ENCODE peak calls at places on chromosomes 7 and 10, in seven cellular contexts. One of them, this sample, is unnamed.

GRCh38 chr10:27514243-27514642 is 10.1 kb downstream of the RAB18 start:
- DNase-seq in foreskin fibroblast: no peak
- DNase-seq in thoracic aorta: no peak
- DNase-seq in endothelial cell: no peak
- DNase-seq in A673: no peak
- DNase-seq in brain microvascular endothelial cell: no peak
- DNase-seq in fibroblast of mammary gland: no peak
- DNase-seq in this sample: no peak

GRCh38 chr7:112995091-112995824 is 91.4 kb downstream of the GPR85 start:
- DNase-seq in brain microvascular endothelial cell: peak; percentile 87
- DNase-seq in thoracic aorta: no peak
- DNase-seq in A673: no peak
- DNase-seq in fibroblast of mammary gland: peak; percentile 81
- DNase-seq in foreskin fibroblast: peak; percentile 78
- DNase-seq in endothelial cell: no peak
- DNase-seq in this sample: peak; percentile 2

GRCh38 chr10:100748251-100749058 is 3.1 kb downstream of the PAX2 start:
- DNase-seq in thoracic aorta: no peak
- DNase-seq in endothelial cell: no peak
- DNase-seq in fibroblast of mammary gland: no peak
- DNase-seq in brain microvascular endothelial cell: no peak
- DNase-seq in foreskin fibroblast: no peak
- DNase-seq in A673: no peak
- DNase-seq in this sample: no peak

GRCh38 chr7:151133986-151134742 is 33.3 kb downstream of the GBX1 start:
- DNase-seq in endothelial cell: no peak
- DNase-seq in foreskin fibroblast: no peak
- DNase-seq in fibroblast of mammary gland: no peak
- DNase-seq in thoracic aorta: no peak
- DNase-seq in brain microvascular endothelial cell: no peak
- DNase-seq in A673: no peak
- DNase-seq in this sample: no peak

GRCh38 chr7:131745645-131746248 is 189.3 kb upstream of the PODXL start:
- DNase-seq in brain microvascular endothelial cell: peak; percentile 56
- DNase-seq in fibroblast of mammary gland: peak; percentile 21
- DNase-seq in foreskin fibroblast: peak; percentile 55
- DNase-seq in thoracic aorta: no peak
- DNase-seq in A673: peak; percentile 63
- DNase-seq in endothelial cell: peak; percentile 76
- DNase-seq in this sample: peak; percentile 5

GRCh38 chr10:16105082-16105481 is 244.8 kb upstream of the MINDY3 start:
- DNase-seq in foreskin fibroblast: no peak
- DNase-seq in brain microvascular endothelial cell: no peak
- DNase-seq in fibroblast of mammary gland: peak; percentile 0
- DNase-seq in A673: no peak
- DNase-seq in thoracic aorta: no peak
- DNase-seq in endothelial cell: no peak
- DNase-seq in this sample: no peak

GRCh38 chr10:97853006-97853405 is 3.4 kb downstream of the GOLGA7B start:
- DNase-seq in foreskin fibroblast: no peak
- DNase-seq in fibroblast of mammary gland: no peak
- DNase-seq in endothelial cell: no peak
- DNase-seq in brain microvascular endothelial cell: no peak
- DNase-seq in A673: no peak
- DNase-seq in thoracic aorta: no peak
- DNase-seq in this sample: no peak

GRCh38 chr10:115566867-115567266 is 473.7 kb downstream of the ATRNL1 start:
- DNase-seq in brain microvascular endothelial cell: no peak
- DNase-seq in foreskin fibroblast: no peak
- DNase-seq in endothelial cell: no peak
- DNase-seq in fibroblast of mammary gland: no peak
- DNase-seq in thoracic aorta: no peak
- DNase-seq in A673: no peak
- DNase-seq in this sample: no peak

GRCh38 chr10:133355991-133356390 is 1.8 kb downstream of the FUOM start:
- DNase-seq in thoracic aorta: no peak
- DNase-seq in A673: no peak
- DNase-seq in fibroblast of mammary gland: no peak
- DNase-seq in foreskin fibroblast: no peak
- DNase-seq in brain microvascular endothelial cell: no peak
- DNase-seq in endothelial cell: no peak
- DNase-seq in this sample: no peak

GRCh38 chr10:130472236-130472635 is 336.0 kb downstream of the GLRX3 start:
- DNase-seq in foreskin fibroblast: no peak
- DNase-seq in endothelial cell: no peak
- DNase-seq in fibroblast of mammary gland: no peak
- DNase-seq in A673: no peak
- DNase-seq in thoracic aorta: no peak
- DNase-seq in brain microvascular endothelial cell: no peak
- DNase-seq in this sample: no peak

GRCh38 chr7:158394936-158395335 is 192.7 kb downstream of the PTPRN2 start:
- DNase-seq in A673: no peak
- DNase-seq in endothelial cell: no peak
- DNase-seq in fibroblast of mammary gland: no peak
- DNase-seq in brain microvascular endothelial cell: no peak
- DNase-seq in thoracic aorta: no peak
- DNase-seq in foreskin fibroblast: no peak
- DNase-seq in this sample: no peak

GRCh38 chr7:644381-645305 is 81.9 kb upstream of the DNAAF5 start:
- DNase-seq in endothelial cell: no peak
- DNase-seq in A673: no peak
- DNase-seq in brain microvascular endothelial cell: peak; percentile 27
- DNase-seq in fibroblast of mammary gland: no peak
- DNase-seq in thoracic aorta: no peak
- DNase-seq in foreskin fibroblast: no peak
- DNase-seq in this sample: no peak

GRCh38 chr10:15879058-15879457 is 18.8 kb upstream of the MINDY3 start:
- DNase-seq in brain microvascular endothelial cell: peak; percentile 27
- DNase-seq in A673: peak; percentile 71
- DNase-seq in foreskin fibroblast: peak; percentile 59
- DNase-seq in fibroblast of mammary gland: peak; percentile 58
- DNase-seq in endothelial cell: no peak
- DNase-seq in thoracic aorta: no peak
- DNase-seq in this sample: no peak

GRCh38 chr10:101568054-101568745 is 19.9 kb downstream of the POLL start:
- DNase-seq in fibroblast of mammary gland: no peak
- DNase-seq in foreskin fibroblast: no peak
- DNase-seq in brain microvascular endothelial cell: no peak
- DNase-seq in thoracic aorta: no peak
- DNase-seq in endothelial cell: no peak
- DNase-seq in A673: no peak
- DNase-seq in this sample: no peak

GRCh38 chr7:47153076-47153475 is 428.8 kb downstream of the TNS3 start:
- DNase-seq in A673: peak; percentile 13
- DNase-seq in brain microvascular endothelial cell: peak; percentile 96
- DNase-seq in thoracic aorta: no peak
- DNase-seq in foreskin fibroblast: peak; percentile 96
- DNase-seq in endothelial cell: no peak
- DNase-seq in fibroblast of mammary gland: peak; percentile 91
- DNase-seq in this sample: peak; percentile 92

GRCh38 chr7:102322202-102322715 is 34.0 kb downstream of the SPDYE6 start:
- DNase-seq in endothelial cell: no peak
- DNase-seq in A673: no peak
- DNase-seq in fibroblast of mammary gland: peak; percentile 19
- DNase-seq in brain microvascular endothelial cell: no peak
- DNase-seq in thoracic aorta: no peak
- DNase-seq in foreskin fibroblast: no peak
- DNase-seq in this sample: no peak

GRCh38 chr7:137084607-137085380 is 216.3 kb downstream of the CHRM2 start:
- DNase-seq in brain microvascular endothelial cell: no peak
- DNase-seq in thoracic aorta: no peak
- DNase-seq in foreskin fibroblast: peak; percentile 10
- DNase-seq in A673: no peak
- DNase-seq in endothelial cell: no peak
- DNase-seq in fibroblast of mammary gland: no peak
- DNase-seq in this sample: no peak

GRCh38 chr7:129845972-129846327 is 106.8 kb downstream of the UBE2H start:
- DNase-seq in fibroblast of mammary gland: peak; percentile 92
- DNase-seq in foreskin fibroblast: peak; percentile 81
- DNase-seq in brain microvascular endothelial cell: peak; percentile 53
- DNase-seq in endothelial cell: no peak
- DNase-seq in A673: no peak
- DNase-seq in thoracic aorta: no peak
- DNase-seq in this sample: no peak

GRCh38 chr10:974038-974784 is 14.0 kb upstream of the GTPBP4 start:
- DNase-seq in brain microvascular endothelial cell: peak; percentile 73
- DNase-seq in fibroblast of mammary gland: peak; percentile 17
- DNase-seq in A673: peak; percentile 35
- DNase-seq in foreskin fibroblast: no peak
- DNase-seq in thoracic aorta: no peak
- DNase-seq in endothelial cell: no peak
- DNase-seq in this sample: no peak

GRCh38 chr10:111206521-111206920 is 129.7 kb downstream of the ADRA2A start:
- DNase-seq in foreskin fibroblast: no peak
- DNase-seq in thoracic aorta: no peak
- DNase-seq in A673: no peak
- DNase-seq in endothelial cell: no peak
- DNase-seq in fibroblast of mammary gland: no peak
- DNase-seq in brain microvascular endothelial cell: no peak
- DNase-seq in this sample: no peak

GRCh38 chr10:111208951-111209350 is 132.1 kb downstream of the ADRA2A start:
- DNase-seq in fibroblast of mammary gland: no peak
- DNase-seq in thoracic aorta: no peak
- DNase-seq in A673: no peak
- DNase-seq in brain microvascular endothelial cell: no peak
- DNase-seq in foreskin fibroblast: no peak
- DNase-seq in endothelial cell: no peak
- DNase-seq in this sample: no peak

GRCh38 chr10:111209666-111210065 is 132.8 kb downstream of the ADRA2A start:
- DNase-seq in fibroblast of mammary gland: no peak
- DNase-seq in brain microvascular endothelial cell: peak; percentile 12
- DNase-seq in foreskin fibroblast: no peak
- DNase-seq in A673: no peak
- DNase-seq in endothelial cell: no peak
- DNase-seq in thoracic aorta: no peak
- DNase-seq in this sample: no peak

GRCh38 chr10:111204880-111205279 is 128.1 kb downstream of the ADRA2A start:
- DNase-seq in fibroblast of mammary gland: no peak
- DNase-seq in brain microvascular endothelial cell: no peak
- DNase-seq in A673: no peak
- DNase-seq in endothelial cell: no peak
- DNase-seq in foreskin fibroblast: no peak
- DNase-seq in thoracic aorta: no peak
- DNase-seq in this sample: no peak

DNA sequence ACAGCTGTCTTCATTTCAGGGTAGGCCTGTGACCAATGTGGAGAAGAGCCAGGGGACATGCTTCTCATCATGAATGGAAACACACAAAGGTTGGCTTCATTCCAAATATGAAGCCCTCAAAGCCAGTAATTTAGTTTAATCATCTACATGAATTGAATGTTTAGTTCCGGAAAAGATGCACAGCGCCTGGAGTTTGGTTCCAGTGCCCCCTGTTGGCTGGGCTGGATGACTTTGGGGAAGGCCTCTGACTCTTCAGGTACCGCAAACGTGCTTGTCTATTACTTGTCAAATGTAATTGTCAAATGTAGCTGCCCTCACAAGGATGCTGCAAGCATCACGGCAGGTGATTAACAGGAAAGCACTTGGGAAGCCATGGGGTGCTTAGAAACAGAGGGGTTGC is 130.7 kb downstream of the ADRA2A start:
- DNase-seq in brain microvascular endothelial cell: no peak
- DNase-seq in A673: peak; percentile 5
- DNase-seq in endothelial cell: no peak
- DNase-seq in thoracic aorta: no peak
- DNase-seq in foreskin fibroblast: no peak
- DNase-seq in fibroblast of mammary gland: no peak
- DNase-seq in this sample: no peak
- TF ChIP-seq CTCF in brain microvascular endothelial cell: no peak
- TF ChIP-seq CTCF in A673: peak; percentile 37
- TF ChIP-seq CTCF in endothelial cell: no peak
- TF ChIP-seq CTCF in thoracic aorta: no peak
- TF ChIP-seq CTCF in foreskin fibroblast: no peak
- TF ChIP-seq CTCF in fibroblast of mammary gland: no peak
- TF ChIP-seq CTCF in this sample: no peak

GRCh38 chr7:25675789-25676474 is 447.6 kb upstream of the NPVF start:
- DNase-seq in foreskin fibroblast: no peak
- DNase-seq in fibroblast of mammary gland: no peak
- DNase-seq in A673: no peak
- DNase-seq in brain microvascular endothelial cell: no peak
- DNase-seq in thoracic aorta: no peak
- DNase-seq in endothelial cell: no peak
- DNase-seq in this sample: no peak

GRCh38 chr7:25669300-25669781 is 441.1 kb upstream of the NPVF start:
- DNase-seq in endothelial cell: no peak
- DNase-seq in A673: no peak
- DNase-seq in thoracic aorta: no peak
- DNase-seq in brain microvascular endothelial cell: no peak
- DNase-seq in fibroblast of mammary gland: no peak
- DNase-seq in foreskin fibroblast: no peak
- DNase-seq in this sample: no peak

GRCh38 chr7:25671087-25671486 is 442.8 kb upstream of the NPVF start:
- DNase-seq in brain microvascular endothelial cell: peak; percentile 83
- DNase-seq in thoracic aorta: no peak
- DNase-seq in endothelial cell: no peak
- DNase-seq in A673: no peak
- DNase-seq in fibroblast of mammary gland: no peak
- DNase-seq in foreskin fibroblast: no peak
- DNase-seq in this sample: no peak

GRCh38 chr7:25669954-25670841 is 441.9 kb upstream of the NPVF start:
- DNase-seq in endothelial cell: no peak
- DNase-seq in thoracic aorta: no peak
- DNase-seq in A673: peak; percentile 21
- DNase-seq in foreskin fibroblast: no peak
- DNase-seq in brain microvascular endothelial cell: peak; percentile 41
- DNase-seq in fibroblast of mammary gland: peak; percentile 18
- DNase-seq in this sample: peak; percentile 78

DNA sequence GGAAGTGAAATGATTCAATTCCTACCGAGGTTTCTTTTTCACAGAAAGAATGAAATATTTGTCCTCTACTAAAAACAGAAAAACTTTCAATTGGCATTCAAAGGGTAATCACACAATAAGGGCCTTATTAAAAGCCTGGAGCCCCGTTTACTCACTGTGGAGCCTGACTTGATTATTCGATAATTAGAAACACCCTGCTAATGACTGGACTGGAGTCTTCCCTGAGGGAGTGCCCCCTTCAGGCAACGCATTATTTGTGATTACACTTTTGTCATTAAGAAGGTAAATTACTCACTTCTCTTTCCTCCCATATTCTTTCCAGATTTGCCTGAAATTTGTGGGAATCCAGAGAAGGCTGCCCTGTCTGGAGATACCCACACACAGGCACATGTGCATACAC is 444.2 kb upstream of the NPVF start:
- DNase-seq in A673: no peak
- DNase-seq in fibroblast of mammary gland: no peak
- DNase-seq in endothelial cell: no peak
- DNase-seq in brain microvascular endothelial cell: no peak
- DNase-seq in foreskin fibroblast: no peak
- DNase-seq in thoracic aorta: no peak
- DNase-seq in this sample: no peak
- TF ChIP-seq CTCF in A673: peak; percentile 32
- TF ChIP-seq CTCF in fibroblast of mammary gland: no peak
- TF ChIP-seq CTCF in endothelial cell: no peak
- TF ChIP-seq CTCF in brain microvascular endothelial cell: no peak
- TF ChIP-seq CTCF in foreskin fibroblast: no peak
- TF ChIP-seq CTCF in thoracic aorta: no peak
- TF ChIP-seq CTCF in this sample: peak; percentile 29

GRCh38 chr10:55500931-55501559 is 700.0 kb upstream of the PCDH15 start:
- DNase-seq in foreskin fibroblast: peak; percentile 0
- DNase-seq in thoracic aorta: no peak
- DNase-seq in endothelial cell: peak; percentile 70
- DNase-seq in brain microvascular endothelial cell: peak; percentile 26
- DNase-seq in A673: peak; percentile 21
- DNase-seq in fibroblast of mammary gland: peak; percentile 12
- DNase-seq in this sample: peak; percentile 7
- TF ChIP-seq CTCF in foreskin fibroblast: peak; percentile 51
- TF ChIP-seq CTCF in thoracic aorta: no peak
- TF ChIP-seq CTCF in endothelial cell: no peak
- TF ChIP-seq CTCF in brain microvascular endothelial cell: peak; percentile 72
- TF ChIP-seq CTCF in A673: peak; percentile 54
- TF ChIP-seq CTCF in fibroblast of mammary gland: peak; percentile 43
- TF ChIP-seq CTCF in this sample: peak; percentile 80

GRCh38 chr10:90148121-90148855 is 446.9 kb downstream of the KIF20B start:
- DNase-seq in foreskin fibroblast: peak; percentile 67
- DNase-seq in fibroblast of mammary gland: peak; percentile 80
- DNase-seq in A673: peak; percentile 19
- DNase-seq in brain microvascular endothelial cell: no peak
- DNase-seq in endothelial cell: peak; percentile 11
- DNase-seq in thoracic aorta: no peak
- DNase-seq in this sample: no peak
- TF ChIP-seq CTCF in foreskin fibroblast: peak; percentile 65
- TF ChIP-seq CTCF in fibroblast of mammary gland: peak; percentile 76
- TF ChIP-seq CTCF in A673: peak; percentile 51
- TF ChIP-seq CTCF in brain microvascular endothelial cell: peak; percentile 66
- TF ChIP-seq CTCF in endothelial cell: peak; percentile 30
- TF ChIP-seq CTCF in thoracic aorta: peak; percentile 30
- TF ChIP-seq CTCF in this sample: peak; percentile 81